ENCODE peak calls at places on chromosomes 7 and 10, in four cellular contexts. M, X, K and L are unnamed samples.

GRCh38 chr10:75853085-75853484 is 421.7 kb downstream of the LRMDA start:
- DNase-seq in K (no peak), X (no peak), M (no peak), L (no peak)

GRCh38 chr10:117184821-117185220 is 12.5 kb upstream of the KCNK18 start:
- DNase-seq in M (no peak), K (no peak), X (no peak), L (no peak)

GRCh38 chr10:103633846-103634245 is 140.3 kb downstream of the NEURL1 start:
- DNase-seq in K (no peak), M (no peak), X (no peak), L (no peak)

GRCh38 chr10:35089641-35090161 is 440 bp downstream of the CUL2 start:
- DNase-seq in M (no peak), K (no peak), X (peak), L (no peak)

GRCh38 chr10:43771675-43772074 is 123.0 kb upstream of the ZNF32 start:
- DNase-seq in K (no peak), M (no peak), X (no peak), L (no peak)

GRCh38 chr10:92573091-92573797 is 649 bp downstream of the IDE start:
- DNase-seq in K (no peak), M (peak), X (peak), L (no peak)

GRCh38 chr7:13687500-13687899 is 302.0 kb downstream of the ETV1 start:
- DNase-seq in M (no peak), K (no peak), X (no peak), L (no peak)

GRCh38 chr10:79229830-79230562 is 117.3 kb upstream of the PPIF start:
- DNase-seq in M (no peak), K (no peak), X (no peak), L (no peak)

GRCh38 chr10:11213156-11213555 is 195.5 kb downstream of the CELF2 start:
- DNase-seq in K (no peak), X (no peak), M (no peak), L (no peak)

GRCh38 chr7:36904101-36904500 is 179.8 kb upstream of the AOAH start:
- DNase-seq in X (no peak), M (no peak), K (no peak), L (no peak)

GRCh38 chr7:150992833-150993302 is 2.1 kb downstream of the NOS3 start:
- DNase-seq in K (peak), X (no peak), M (peak), L (no peak)

GRCh38 chr10:131871673-131872005 is 29.2 kb upstream of the PPP2R2D start:
- DNase-seq in K (no peak), X (no peak), M (no peak), L (no peak)

GRCh38 chr7:55172161-55172560 is 153.3 kb downstream of the EGFR start:
- DNase-seq in M (no peak), X (peak), K (no peak), L (no peak)

GRCh38 chr10:124640056-124640455 is 104.1 kb downstream of the FAM53B start:
- DNase-seq in M (no peak), K (no peak), X (no peak), L (no peak)

GRCh38 chr10:124706876-124707516 is 37.2 kb downstream of the FAM53B start:
- DNase-seq in X (no peak), M (no peak), K (no peak), L (no peak)

GRCh38 chr10:48462482-48463020 is 142.3 kb downstream of the ARHGAP22 start:
- DNase-seq in K (no peak), M (no peak), X (no peak), L (no peak)

GRCh38 chr10:63611078-63611477 is 89.9 kb downstream of the REEP3 start:
- DNase-seq in M (no peak), X (peak), K (no peak), L (no peak)

GRCh38 chr7:142485617-142486226 is 227.9 kb upstream of the PRSS58 start:
- DNase-seq in M (no peak), K (no peak), X (no peak), L (no peak)

GRCh38 chr10:97974526-97975525 is 55.6 kb downstream of the CRTAC1 start:
- DNase-seq in K (no peak), M (no peak), X (no peak), L (no peak)

GRCh38 chr7:151425670-151426075 is 14.3 kb downstream of the CRYGN start:
- DNase-seq in M (no peak), X (peak), K (no peak), L (peak)

GRCh38 chr10:109929501-109930219 is 6.3 kb upstream of the XPNPEP1 start:
- DNase-seq in K (no peak), M (no peak), X (peak), L (no peak)

GRCh38 chr7:158301221-158301620 is 286.4 kb downstream of the PTPRN2 start:
- DNase-seq in X (no peak), M (no peak), K (no peak), L (no peak)

GRCh38 chr7:43302211-43302711 is 189.8 kb downstream of the HECW1 start:
- DNase-seq in K (no peak), X (peak), M (no peak), L (peak)

GRCh38 chr7:80659120-80660055 is 20.9 kb downstream of the CD36 start:
- DNase-seq in K (no peak), M (no peak), X (peak), L (peak)

GRCh38 chr7:11458736-11459483 is 373.1 kb downstream of the THSD7A start:
- DNase-seq in X (peak), K (no peak), M (no peak), L (peak)

GRCh38 chr10:52875341-52875740 is 102.8 kb upstream of the MBL2 start:
- DNase-seq in X (no peak), K (no peak), M (no peak), L (no peak)

GRCh38 chr7:71626206-71626605 is 494.3 kb downstream of the GALNT17 start:
- DNase-seq in M (no peak), K (no peak), X (peak), L (peak)

GRCh38 chr10:1035201-1035600 is 9.5 kb upstream of the IDI2 start:
- DNase-seq in K (no peak), M (no peak), X (no peak), L (no peak)

DNA sequence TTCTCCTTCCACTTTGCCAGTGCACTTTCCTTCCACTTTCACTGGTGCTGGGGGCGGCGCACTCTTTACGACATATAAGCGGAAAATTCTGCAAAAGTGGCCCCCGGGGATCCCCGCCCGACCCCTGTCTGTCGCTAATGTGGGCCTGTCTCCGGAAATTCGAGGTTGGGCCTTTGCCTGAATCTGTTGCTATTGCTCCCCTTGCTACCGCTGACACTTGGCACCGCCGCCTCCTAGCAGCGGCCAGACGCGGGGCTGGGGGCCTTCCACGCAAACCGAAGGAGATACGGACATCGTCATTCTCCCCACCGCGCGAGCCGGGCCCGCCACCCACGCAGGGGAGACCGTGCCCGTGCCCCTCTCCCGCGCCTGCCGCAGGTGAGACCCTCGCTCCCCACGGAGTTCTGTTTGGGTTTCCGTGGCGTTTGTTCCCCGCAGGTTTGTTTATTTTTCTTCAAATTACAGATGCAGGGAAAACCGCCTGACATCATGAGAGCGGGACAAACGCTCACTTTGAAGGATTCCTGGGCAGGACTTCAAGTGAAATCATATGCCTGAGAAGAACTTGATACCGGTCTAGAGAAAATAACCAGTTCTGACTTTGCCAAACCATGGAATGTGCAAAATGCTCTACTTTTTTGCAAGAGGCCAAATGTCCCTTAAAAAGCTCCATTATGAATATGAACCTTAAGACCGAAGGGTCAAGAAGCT is 5.0 kb downstream of the TWIST1 start:
- DNase-seq in M (no peak), X (peak), K (no peak), L (peak)
- TF ChIP-seq CTCF in M (no peak), X (no peak), K (no peak), L (no peak)

GRCh38 chr10:84227810-84228209 is 2.5 kb upstream of the LRIT2 start:
- DNase-seq in K (no peak), M (no peak), X (no peak), L (no peak)
- H3K4me3 ChIP-seq in K (no peak), M (no peak), X (no peak), L (no peak)

DNA sequence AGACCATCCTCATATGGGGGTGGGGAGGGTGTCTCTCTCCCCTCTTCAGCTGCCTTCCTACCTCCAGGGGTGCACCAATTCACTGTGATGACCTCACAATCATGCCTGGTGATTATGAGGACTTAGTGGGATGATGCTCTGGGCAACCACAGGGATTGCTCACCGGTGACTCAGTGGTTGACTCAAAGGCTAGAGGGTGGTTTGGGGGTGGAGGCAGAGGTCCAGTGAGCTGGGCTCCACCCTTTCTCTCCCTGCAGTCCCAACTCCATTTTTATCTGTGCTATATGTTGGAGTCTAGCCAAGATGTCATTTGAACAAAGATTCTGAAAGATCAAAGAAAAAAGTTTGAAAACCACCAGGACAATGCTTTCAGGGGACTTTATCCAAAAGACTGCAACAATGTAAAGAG is 286.9 kb downstream of the KCNMA1 start:
- DNase-seq in M (no peak), K (no peak), X (peak), L (peak)
- TF ChIP-seq CTCF in M (no peak), K (no peak), X (peak), L (no peak)

DNA sequence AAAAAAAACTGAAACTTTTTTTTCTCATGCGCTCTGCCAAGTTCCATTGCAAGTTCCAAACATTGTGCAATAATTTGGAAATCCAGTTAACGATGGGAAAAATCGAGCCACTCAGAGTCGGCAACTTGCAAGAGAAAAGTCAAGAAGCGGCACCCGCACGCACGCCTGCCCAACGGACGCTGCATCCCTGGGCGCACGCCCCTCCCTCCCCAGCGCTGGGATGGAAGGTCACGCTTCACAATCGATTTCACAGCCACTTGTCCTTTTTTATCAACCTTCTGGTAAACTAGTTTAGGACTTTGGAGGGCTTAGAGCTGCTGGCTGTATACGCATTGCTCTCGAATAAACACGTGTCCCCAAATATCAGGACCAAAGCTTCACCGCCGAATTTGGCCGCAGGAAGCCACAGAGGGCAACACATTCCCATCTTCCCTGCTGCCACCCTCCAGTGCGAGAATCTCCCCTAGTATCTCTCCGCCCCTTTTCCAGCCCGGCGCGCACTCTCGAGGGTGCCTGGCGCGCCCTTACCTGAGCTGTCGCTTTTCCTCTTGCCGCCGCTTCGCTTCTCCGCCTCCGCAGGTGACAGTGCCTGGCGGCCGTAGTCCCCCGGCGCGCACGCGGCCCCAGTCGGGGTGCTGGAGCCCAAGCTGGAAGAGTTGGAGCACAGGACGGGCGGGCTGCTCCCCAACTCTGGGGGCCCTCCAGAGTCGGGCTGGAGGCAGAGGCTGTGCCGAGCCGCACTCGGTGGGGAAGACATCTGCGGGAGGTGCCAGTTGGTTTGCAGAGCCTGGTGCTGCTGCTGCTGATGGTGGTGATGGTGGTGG is 913 bp downstream of the MEOX2 start:
- DNase-seq in M (peak), K (peak), X (peak), L (peak)
- H3K4me3 ChIP-seq in M (peak), K (peak), X (peak), L (peak)

DNA sequence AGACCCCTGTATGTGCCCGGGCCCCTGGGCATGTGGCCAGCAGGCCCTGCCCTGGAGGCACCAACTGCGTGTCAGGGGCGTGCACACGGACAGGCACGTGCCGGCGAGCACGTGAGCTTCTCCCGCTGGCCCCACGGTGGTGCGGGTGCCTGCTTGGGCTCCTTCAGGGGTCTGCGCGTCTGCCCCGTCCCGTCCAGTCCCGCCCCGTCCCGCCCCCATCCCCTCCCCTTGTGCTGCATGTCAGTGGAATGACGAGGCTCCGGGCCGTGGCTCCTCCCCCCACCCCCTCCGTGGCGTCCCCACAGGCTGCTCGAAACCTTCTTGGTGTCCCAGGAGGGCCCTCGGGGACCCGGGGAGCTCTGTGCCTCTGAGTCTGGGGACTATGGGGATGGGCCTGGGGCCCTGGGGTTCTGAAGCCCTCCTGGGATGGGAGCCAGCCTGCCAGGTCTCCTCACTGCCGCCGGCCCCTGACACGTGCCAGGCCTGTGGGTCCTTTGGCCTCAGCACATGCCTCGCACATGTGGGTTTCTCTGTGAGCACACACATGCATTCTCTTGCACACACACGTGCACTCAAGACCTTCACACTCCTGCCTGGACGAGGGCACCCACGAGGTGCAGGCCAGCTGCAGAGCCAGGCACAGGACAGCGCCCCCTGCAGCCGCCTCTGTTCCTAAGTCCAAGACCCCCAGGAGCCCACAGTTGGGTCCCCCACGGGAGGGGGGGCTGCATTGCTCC is 27.5 kb upstream of the AMZ1 start:
- DNase-seq in X (no peak), M (no peak), K (no peak), L (no peak)
- TF ChIP-seq CTCF in X (peak), M (no peak), K (no peak), L (peak)

GRCh38 chr10:70283445-70284399 is at the start of gene NPFFR1:
- DNase-seq in X (no peak), K (no peak), M (no peak), L (no peak)
- H3K4me3 ChIP-seq in X (no peak), K (peak), M (peak), L (peak)